ENCODE peak calls at places on chromosomes 7 and 10, in four cellular contexts. Q is foreskin fibroblast, X is IMR-90, Z is ovary. U is an unnamed sample.

GRCh38 chr10:96317067-96317833 is 13.0 kb downstream of the DNTT start:
- DNase-seq in Q (no peak), X (no peak), Z (no peak), U (no peak)

GRCh38 chr10:37576154-37576553 is 281.3 kb downstream of the ZNF248 start:
- DNase-seq in Q (no peak), X (no peak), Z (no peak), U (no peak)

GRCh38 chr7:77979219-77979618 is 180.6 kb downstream of the PHTF2 start:
- DNase-seq in Q (no peak), X (peak), Z (no peak), U (no peak)

GRCh38 chr7:151624246-151624928 is 104.7 kb upstream of the RHEB start:
- DNase-seq in Q (no peak), X (no peak), Z (no peak), U (no peak)

GRCh38 chr10:23505797-23506465 is 67.1 kb downstream of the OTUD1 start:
- DNase-seq in Q (no peak), X (no peak), Z (no peak), U (no peak)

GRCh38 chr7:33853361-33854062 is 51.8 kb upstream of the BMPER start:
- DNase-seq in Q (peak), X (peak), Z (no peak), U (no peak)

GRCh38 chr10:108424656-108425055 is 1260.2 kb upstream of the SORCS1 start:
- DNase-seq in Q (peak), X (peak), Z (no peak), U (no peak)

GRCh38 chr10:48531486-48531885 is 73.4 kb downstream of the ARHGAP22 start:
- DNase-seq in Q (peak), X (no peak), Z (no peak), U (no peak)

GRCh38 chr7:2668401-2668800 is 19.6 kb upstream of the AMZ1 start:
- DNase-seq in Q (peak), X (peak), Z (no peak), U (no peak)

GRCh38 chr10:99531026-99531695 is 1.6 kb upstream of the NKX2-3 start:
- DNase-seq in Q (no peak), X (no peak), Z (no peak), U (no peak)

GRCh38 chr7:76260171-76260703 is 42.2 kb upstream of the HSPB1 start:
- DNase-seq in Q (no peak), X (no peak), Z (peak), U (no peak)

GRCh38 chr7:70189261-70189660 is 591.0 kb downstream of the AUTS2 start:
- DNase-seq in Q (no peak), X (no peak), Z (no peak), U (no peak)

GRCh38 chr10:30750971-30751677 is 121.6 kb upstream of the LYZL2 start:
- DNase-seq in Q (no peak), X (no peak), Z (no peak), U (no peak)

GRCh38 chr10:72124984-72125383 is 36.6 kb upstream of the SPOCK2 start:
- DNase-seq in Q (peak), X (peak), Z (no peak), U (no peak)

GRCh38 chr7:28882896-28883470 is 75.1 kb downstream of the TRIL start:
- DNase-seq in Q (no peak), X (no peak), Z (no peak), U (no peak)

GRCh38 chr10:62109532-62110293 is 158.9 kb downstream of the RTKN2 start:
- DNase-seq in Q (no peak), X (no peak), Z (no peak), U (no peak)

GRCh38 chr7:28955723-28956607 is 2.2 kb downstream of the TRIL start:
- DNase-seq in Q (no peak), X (peak), Z (peak), U (peak)

GRCh38 chr10:90352288-90352687 is 505.6 kb downstream of the HTR7 start:
- DNase-seq in Q (no peak), X (peak), Z (no peak), U (no peak)

GRCh38 chr7:114522081-114522480 is 107.5 kb downstream of the FOXP2 start:
- DNase-seq in Q (no peak), X (no peak), Z (no peak), U (no peak)

GRCh38 chr7:78489851-78490250 is 691.3 kb downstream of the PHTF2 start:
- DNase-seq in Q (no peak), X (no peak), Z (no peak), U (no peak)

GRCh38 chr10:70354566-70355233 is 27.7 kb downstream of the LRRC20 start:
- DNase-seq in Q (no peak), X (no peak), Z (no peak), U (no peak)

GRCh38 chr7:49279886-49280285 is 355.5 kb downstream of the CDC14C start:
- DNase-seq in Q (no peak), X (no peak), Z (no peak), U (no peak)

GRCh38 chr10:119113805-119114732 is 10.2 kb downstream of the DENND10 start:
- DNase-seq in Q (peak), X (peak), Z (no peak), U (no peak)

GRCh38 chr7:41886906-41887311 is 184.0 kb upstream of the INHBA start:
- DNase-seq in Q (peak), X (peak), Z (peak), U (peak)
- TF ChIP-seq CTCF in Q (peak), X (peak), Z (no peak), U (no peak)

GRCh38 chr7:30596721-30597120 is 2.0 kb downstream of the GARS1 start:
- DNase-seq in Q (no peak), X (peak), Z (no peak), U (no peak)
- H3K4me3 ChIP-seq in Q (peak), X (peak), Z (no peak), U (peak)

GRCh38 chr7:91945476-91945875 is 4.8 kb downstream of the AKAP9 start:
- DNase-seq in Q (peak), X (peak), Z (no peak), U (no peak)
- TF ChIP-seq CTCF in Q (peak), X (peak), Z (no peak), U (no peak)

GRCh38 chr7:118186491-118186890 is 2.5 kb downstream of the LSM8 start:
- DNase-seq in Q (no peak), X (no peak), Z (no peak), U (no peak)
- H3K4me3 ChIP-seq in Q (no peak), X (no peak), Z (no peak), U (no peak)

U was measured in left ventricle myocardium inferior.